ENCODE peak calls at places on chromosomes 12 and 14, in four cellular contexts. One of them, this sample, is unnamed.

GRCh38 chr12:64675795-64676194 is 65.5 kb downstream of the RASSF3 start:
- DNase-seq in thoracic aorta: peak
- DNase-seq in kidney: no peak
- DNase-seq in gastrocnemius medialis: no peak
- DNase-seq in this sample: no peak

GRCh38 chr12:31057671-31058070 is 16.0 kb upstream of the DDX11 start:
- DNase-seq in thoracic aorta: no peak
- DNase-seq in kidney: no peak
- DNase-seq in gastrocnemius medialis: no peak
- DNase-seq in this sample: no peak

GRCh38 chr14:67532606-67532997 is 488 bp upstream of the PLEKHH1 start:
- DNase-seq in thoracic aorta: no peak
- DNase-seq in kidney: no peak
- DNase-seq in gastrocnemius medialis: no peak
- DNase-seq in this sample: no peak

GRCh38 chr14:98143566-98143965 is 1128.4 kb downstream of the BCL11B start:
- DNase-seq in thoracic aorta: no peak
- DNase-seq in kidney: no peak
- DNase-seq in gastrocnemius medialis: no peak
- DNase-seq in this sample: no peak

GRCh38 chr12:15982471-15982870 is 71.3 kb downstream of the DERA start:
- DNase-seq in thoracic aorta: no peak
- DNase-seq in kidney: no peak
- DNase-seq in gastrocnemius medialis: no peak
- DNase-seq in this sample: no peak

GRCh38 chr12:102528111-102528510 is 47.7 kb upstream of the IGF1 start:
- DNase-seq in thoracic aorta: no peak
- DNase-seq in kidney: no peak
- DNase-seq in gastrocnemius medialis: no peak
- DNase-seq in this sample: no peak

GRCh38 chr12:12072064-12072760 is 1.5 kb downstream of the BCL2L14 start:
- DNase-seq in thoracic aorta: no peak
- DNase-seq in kidney: peak
- DNase-seq in gastrocnemius medialis: no peak
- DNase-seq in this sample: peak

GRCh38 chr14:105860615-105861580 is 334.5 kb downstream of the TMEM121 start:
- DNase-seq in thoracic aorta: no peak
- DNase-seq in kidney: peak
- DNase-seq in gastrocnemius medialis: peak
- DNase-seq in this sample: peak

GRCh38 chr14:105206873-105207272 is 25.8 kb upstream of the NUDT14 start:
- DNase-seq in thoracic aorta: no peak
- DNase-seq in kidney: no peak
- DNase-seq in gastrocnemius medialis: no peak
- DNase-seq in this sample: no peak

GRCh38 chr14:106506901-106507305 is 980.5 kb downstream of the TMEM121 start:
- DNase-seq in thoracic aorta: no peak
- DNase-seq in kidney: no peak
- DNase-seq in gastrocnemius medialis: no peak
- DNase-seq in this sample: peak

GRCh38 chr14:65010211-65010931 is 23.7 kb downstream of the FNTB start:
- DNase-seq in thoracic aorta: no peak
- DNase-seq in kidney: no peak
- DNase-seq in gastrocnemius medialis: peak
- DNase-seq in this sample: no peak

GRCh38 chr14:68284834-68285233 is 465.3 kb downstream of the RAD51B start:
- DNase-seq in thoracic aorta: no peak
- DNase-seq in kidney: no peak
- DNase-seq in gastrocnemius medialis: no peak
- DNase-seq in this sample: no peak

GRCh38 chr14:30569903-30570226 is 10.9 kb downstream of the G2E3 start:
- DNase-seq in thoracic aorta: no peak
- DNase-seq in kidney: no peak
- DNase-seq in gastrocnemius medialis: no peak
- DNase-seq in this sample: no peak

GRCh38 chr14:56378474-56378873 is 201.1 kb upstream of the TMEM260 start:
- DNase-seq in thoracic aorta: no peak
- DNase-seq in kidney: no peak
- DNase-seq in gastrocnemius medialis: no peak
- DNase-seq in this sample: no peak

GRCh38 chr12:113005759-113006158 is 27.4 kb downstream of the OAS2 start:
- DNase-seq in thoracic aorta: no peak
- DNase-seq in kidney: no peak
- DNase-seq in gastrocnemius medialis: no peak
- DNase-seq in this sample: no peak

GRCh38 chr12:3107071-3107583 is 29.9 kb downstream of the TSPAN9 start:
- DNase-seq in thoracic aorta: no peak
- DNase-seq in kidney: no peak
- DNase-seq in gastrocnemius medialis: no peak
- DNase-seq in this sample: no peak

GRCh38 chr12:113555226-113555625 is 83.6 kb upstream of the LHX5 start:
- DNase-seq in thoracic aorta: no peak
- DNase-seq in kidney: no peak
- DNase-seq in gastrocnemius medialis: no peak
- DNase-seq in this sample: no peak

GRCh38 chr12:105590571-105590970 is 260.1 kb downstream of the C12orf75 start:
- DNase-seq in thoracic aorta: no peak
- DNase-seq in kidney: no peak
- DNase-seq in gastrocnemius medialis: no peak
- DNase-seq in this sample: no peak

GRCh38 chr12:1865284-1865866 is 45.0 kb downstream of the LRTM2 start:
- DNase-seq in thoracic aorta: no peak
- DNase-seq in kidney: no peak
- DNase-seq in gastrocnemius medialis: no peak
- DNase-seq in this sample: no peak

GRCh38 chr14:51302319-51303030 is 62.4 kb downstream of the TMX1 start:
- DNase-seq in thoracic aorta: no peak
- DNase-seq in kidney: no peak
- DNase-seq in gastrocnemius medialis: no peak
- DNase-seq in this sample: no peak

GRCh38 chr12:101829639-101830390 is 944 bp downstream of the GNPTAB start:
- DNase-seq in thoracic aorta: no peak
- DNase-seq in kidney: no peak
- DNase-seq in gastrocnemius medialis: no peak
- DNase-seq in this sample: no peak

GRCh38 chr12:132521200-132521580 is 31.2 kb downstream of the FBRSL1 start:
- DNase-seq in thoracic aorta: no peak
- DNase-seq in kidney: no peak
- DNase-seq in gastrocnemius medialis: no peak
- DNase-seq in this sample: no peak

GRCh38 chr14:90698379-90698869 is 117.8 kb downstream of the TTC7B start:
- DNase-seq in thoracic aorta: no peak
- DNase-seq in kidney: peak
- DNase-seq in gastrocnemius medialis: peak
- DNase-seq in this sample: no peak

GRCh38 chr12:12755923-12756322 is 29.5 kb upstream of the APOLD1 start:
- DNase-seq in thoracic aorta: no peak
- DNase-seq in kidney: no peak
- DNase-seq in gastrocnemius medialis: no peak
- DNase-seq in this sample: no peak

GRCh38 chr14:22390824-22391461 is 198.1 kb downstream of the DAD1 start:
- DNase-seq in thoracic aorta: no peak
- DNase-seq in kidney: no peak
- DNase-seq in gastrocnemius medialis: no peak
- DNase-seq in this sample: no peak

GRCh38 chr12:57754411-57755193 is at the start of gene MARCHF9:
- DNase-seq in thoracic aorta: no peak
- DNase-seq in kidney: peak
- DNase-seq in gastrocnemius medialis: peak
- DNase-seq in this sample: peak

GRCh38 chr12:124754949-124755800 is 108.5 kb downstream of the SCARB1 start:
- DNase-seq in thoracic aorta: peak
- DNase-seq in kidney: peak
- DNase-seq in gastrocnemius medialis: peak
- DNase-seq in this sample: no peak

GRCh38 chr14:77889971-77890442 is 90.1 kb downstream of the ADCK1 start:
- DNase-seq in thoracic aorta: no peak
- DNase-seq in kidney: no peak
- DNase-seq in gastrocnemius medialis: no peak
- DNase-seq in this sample: no peak

GRCh38 chr14:23047042-23047634 is 5.1 kb downstream of the PSMB11 start:
- DNase-seq in thoracic aorta: no peak
- DNase-seq in kidney: no peak
- DNase-seq in gastrocnemius medialis: no peak
- DNase-seq in this sample: no peak

GRCh38 chr12:88375301-88375959 is 204.8 kb downstream of the KITLG start:
- DNase-seq in thoracic aorta: no peak
- DNase-seq in kidney: peak
- DNase-seq in gastrocnemius medialis: peak
- DNase-seq in this sample: no peak

GRCh38 chr12:62466018-62466595 is 519 bp upstream of the MON2 start:
- DNase-seq in thoracic aorta: no peak
- DNase-seq in kidney: no peak
- DNase-seq in gastrocnemius medialis: peak
- DNase-seq in this sample: peak